ENCODE peak calls at places on chromosomes 1 and 21, in five cellular contexts. T, B, M, X and S are unnamed samples.

GRCh38 chr1:36222481-36223372 is 1.5 kb upstream of the THRAP3 start:
- DNase-seq in T (no peak), B (no peak), M (peak), X (no peak), S (no peak)

GRCh38 chr1:110936567-110936966 is 27.2 kb downstream of the LRIF1 start:
- DNase-seq in T (no peak), B (no peak), M (no peak), X (no peak), S (no peak)

GRCh38 chr1:3525551-3526482 is 71.4 kb downstream of the ARHGEF16 start:
- DNase-seq in T (no peak), B (no peak), M (no peak), X (no peak), S (no peak)

GRCh38 chr1:208055535-208055934 is 144.6 kb upstream of the CD34 start:
- DNase-seq in T (no peak), B (no peak), M (no peak), X (no peak), S (no peak)

GRCh38 chr1:205456868-205457724 is 1.3 kb upstream of the BLACAT1 start:
- DNase-seq in T (no peak), B (no peak), M (no peak), X (no peak), S (no peak)

GRCh38 chr21:26850116-26850643 is 5.0 kb upstream of the ADAMTS1 start:
- DNase-seq in T (peak), B (peak), M (peak), X (peak), S (peak)

GRCh38 chr1:155989242-155989991 is 11.1 kb upstream of the ARHGEF2 start:
- DNase-seq in T (peak), B (peak), M (peak), X (no peak), S (peak)

GRCh38 chr1:2352341-2353214 is 38.8 kb downstream of the MORN1 start:
- DNase-seq in T (no peak), B (no peak), M (no peak), X (no peak), S (no peak)

GRCh38 chr1:244361764-244362473 is 89.8 kb downstream of the ADSS2 start:
- DNase-seq in T (peak), B (no peak), M (peak), X (peak), S (peak)

GRCh38 chr1:54886724-54887664 is at the start of gene DHCR24:
- DNase-seq in T (peak), B (peak), M (peak), X (peak), S (peak)

GRCh38 chr1:29803486-29803885 is 567.2 kb downstream of the PTPRU start:
- DNase-seq in T (no peak), B (no peak), M (no peak), X (no peak), S (no peak)

GRCh38 chr1:54804471-54805132 is 3.5 kb upstream of the TTC22 start:
- DNase-seq in T (peak), B (peak), M (peak), X (no peak), S (no peak)

GRCh38 chr1:155064109-155064812 is 721 bp downstream of the EFNA4 start:
- DNase-seq in T (peak), B (no peak), M (peak), X (no peak), S (peak)

GRCh38 chr21:23968722-23969647 is 1638.3 kb downstream of the MRPL39 start:
- DNase-seq in T (no peak), B (peak), M (peak), X (no peak), S (peak)

GRCh38 chr21:45525153-45525909 is 16.9 kb downstream of the SLC19A1 start:
- DNase-seq in T (no peak), B (no peak), M (no peak), X (no peak), S (no peak)

GRCh38 chr1:2547210-2548067 is 8.7 kb upstream of the TNFRSF14 start:
- DNase-seq in T (no peak), B (peak), M (no peak), X (no peak), S (no peak)

GRCh38 chr1:6168947-6169586 is 11.1 kb downstream of the CHD5 start:
- DNase-seq in T (no peak), B (no peak), M (no peak), X (no peak), S (no peak)

GRCh38 chr1:19441048-19441447 is 44.3 kb downstream of the CAPZB start:
- DNase-seq in T (no peak), B (no peak), M (no peak), X (no peak), S (no peak)

GRCh38 chr1:43614211-43614610 is 35.7 kb upstream of the KDM4A start:
- DNase-seq in T (no peak), B (no peak), M (no peak), X (no peak), S (no peak)

GRCh38 chr1:115057661-115058249 is 28.1 kb downstream of the TSHB start:
- DNase-seq in T (no peak), B (peak), M (no peak), X (no peak), S (no peak)

GRCh38 chr1:109385417-109385816 is 12.3 kb downstream of the SORT1 start:
- DNase-seq in T (no peak), B (no peak), M (no peak), X (no peak), S (no peak)

GRCh38 chr1:20404466-20404865 is 81.5 kb downstream of the CAMK2N1 start:
- DNase-seq in T (no peak), B (no peak), M (no peak), X (no peak), S (no peak)

GRCh38 chr21:45539796-45540600 is 2.2 kb downstream of the SLC19A1 start:
- DNase-seq in T (no peak), B (no peak), M (no peak), X (no peak), S (no peak)

GRCh38 chr1:173062156-173062938 is 11.6 kb upstream of the TNFSF18 start:
- DNase-seq in T (peak), B (peak), M (peak), X (peak), S (peak)

GRCh38 chr1:116918714-116919357 is 9.1 kb downstream of the PTGFRN start:
- DNase-seq in T (no peak), B (peak), M (no peak), X (no peak), S (no peak)

GRCh38 chr21:42212261-42212660 is 6.7 kb upstream of the ABCG1 start:
- DNase-seq in T (no peak), B (no peak), M (no peak), X (no peak), S (no peak)
- H3K9ac ChIP-seq in T (no peak), B (no peak), M (no peak), X (no peak), S (no peak)

GRCh38 chr21:38987551-38988210 is 182.0 kb downstream of the ETS2 start:
- DNase-seq in T (peak), B (no peak), M (no peak), X (no peak), S (no peak)

GRCh38 chr21:38989097-38989744 is 183.5 kb downstream of the ETS2 start:
- DNase-seq in T (no peak), B (no peak), M (no peak), X (no peak), S (no peak)

GRCh38 chr21:38990424-38990794 is 184.7 kb downstream of the ETS2 start:
- DNase-seq in T (no peak), B (no peak), M (no peak), X (no peak), S (no peak)

GRCh38 chr21:38988211-38989096 is 182.7 kb downstream of the ETS2 start:
- DNase-seq in T (peak), B (no peak), M (no peak), X (no peak), S (no peak)

GRCh38 chr21:38989745-38990423 is 184.2 kb downstream of the ETS2 start:
- DNase-seq in T (peak), B (peak), M (peak), X (peak), S (peak)
- H3K9ac ChIP-seq in T (peak), B (no peak), M (peak), X (peak), S (no peak)

GRCh38 chr1:27568247-27569087 is 35.5 kb downstream of the AHDC1 start:
- DNase-seq in T (peak), B (peak), M (peak), X (peak), S (peak)
- H3K9ac ChIP-seq in T (peak), B (peak), M (no peak), X (no peak), S (peak)

GRCh38 chr21:43333301-43334062 is 93.4 kb downstream of the SIK1 start:
- DNase-seq in T (peak), B (peak), M (peak), X (peak), S (peak)
- H3K9ac ChIP-seq in T (peak), B (peak), M (peak), X (peak), S (peak)

GRCh38 chr1:222588135-222588534 is 1.6 kb downstream of the TAF1A start:
- DNase-seq in T (no peak), B (no peak), M (no peak), X (no peak), S (no peak)
- H3K9ac ChIP-seq in T (peak), B (no peak), M (no peak), X (no peak), S (no peak)

DNA sequence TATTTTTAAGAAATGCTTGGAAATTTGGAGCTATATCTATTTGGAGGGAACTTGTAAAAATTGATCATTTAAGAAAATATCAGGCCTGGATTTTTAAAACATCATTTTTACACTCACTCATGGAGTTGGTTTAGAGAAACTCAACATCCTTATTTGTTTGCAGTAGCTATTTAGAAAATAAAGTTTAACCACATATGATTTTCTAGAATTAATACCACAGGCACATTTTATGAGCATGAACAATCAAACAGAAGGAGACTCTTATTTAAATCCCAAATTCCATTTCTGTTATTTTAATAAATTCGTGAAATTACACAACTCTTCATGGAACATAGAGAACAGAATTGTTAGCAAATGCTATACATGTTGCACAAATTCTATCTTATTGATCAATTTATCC is 3.2 kb downstream of the CDKN2C start:
- DNase-seq in T (no peak), B (no peak), M (no peak), X (no peak), S (no peak)
- H3K9ac ChIP-seq in T (peak), B (peak), M (no peak), X (no peak), S (no peak)

DNA sequence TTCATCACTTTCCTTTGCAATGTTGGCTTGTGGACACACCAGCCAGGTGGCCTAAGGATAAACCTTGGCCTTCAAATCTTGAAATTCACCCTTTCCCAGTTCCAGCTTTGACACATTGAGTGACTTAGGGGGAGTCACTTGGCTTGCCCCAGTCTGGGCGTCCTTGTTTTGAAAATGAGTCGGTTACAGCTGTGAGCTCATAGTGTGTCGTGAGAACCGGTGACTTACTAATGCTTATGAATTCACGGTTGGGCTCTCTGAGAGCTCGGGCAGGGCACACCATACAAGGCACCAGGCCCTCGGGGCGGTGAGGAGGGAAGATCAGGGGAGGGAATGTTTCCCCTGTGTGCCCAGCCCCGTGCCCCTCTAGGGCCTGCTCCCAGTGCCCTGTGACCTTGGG is 126.9 kb upstream of the TMPRSS2 start:
- DNase-seq in T (no peak), B (peak), M (peak), X (peak), S (peak)
- H3K9ac ChIP-seq in T (no peak), B (peak), M (no peak), X (no peak), S (no peak)

GRCh38 chr1:44642925-44643324 is 31.4 kb downstream of the TMEM53 start:
- DNase-seq in T (no peak), B (no peak), M (no peak), X (no peak), S (no peak)
- H3K9ac ChIP-seq in T (no peak), B (no peak), M (no peak), X (no peak), S (no peak)